ENCODE peak calls at places on chromosome 7, in four cellular contexts. Y is H1, U is H9, P is IMR-90. B is an unnamed sample.

GRCh38 chr7:44144968-44145418 is 3.9 kb upstream of the MYL7 start:
- DNase-seq in Y (no peak), P (no peak), U (no peak), B (no peak)

GRCh38 chr7:49479421-49479820 is 294.0 kb upstream of the VWC2 start:
- DNase-seq in P (no peak), Y (no peak), U (no peak), B (no peak)

GRCh38 chr7:89001306-89001705 is 205.8 kb upstream of the TEX47 start:
- DNase-seq in U (no peak), Y (no peak), P (no peak), B (no peak)

GRCh38 chr7:138752568-138753518 is 45.0 kb upstream of the TMEM213 start:
- DNase-seq in P (peak; percentile 3), U (no peak), Y (no peak), B (peak; percentile 71)

GRCh38 chr7:148856035-148856881 is 27.8 kb downstream of the EZH2 start:
- DNase-seq in Y (no peak), U (no peak), P (peak; percentile 28), B (peak; percentile 54)

GRCh38 chr7:155804431-155804831 is 7.8 kb downstream of the SHH start:
- DNase-seq in Y (no peak), P (no peak), U (peak; percentile 62), B (peak; percentile 90)

GRCh38 chr7:87219545-87220025 is at the start of gene TMEM243:
- DNase-seq in Y (no peak), P (peak; percentile 68), U (peak; percentile 53), B (peak; percentile 71)

GRCh38 chr7:157016352-157017041 is 6.0 kb upstream of the MNX1 start:
- DNase-seq in Y (no peak), P (no peak), U (peak; percentile 62), B (peak; percentile 54)

GRCh38 chr7:135341049-135341448 is 107.4 kb downstream of the STRA8 start:
- DNase-seq in Y (no peak), P (no peak), U (peak; percentile 48), B (peak; percentile 16)

GRCh38 chr7:30727061-30727945 is 24.6 kb upstream of the INMT start:
- DNase-seq in P (peak; percentile 15), U (peak; percentile 43), Y (no peak), B (peak; percentile 21)

GRCh38 chr7:149778696-149779501 is 5.5 kb upstream of the ZNF467 start:
- DNase-seq in P (no peak), U (no peak), Y (no peak), B (no peak)

GRCh38 chr7:64494912-64495461 is 67.9 kb downstream of the ZNF680 start:
- DNase-seq in Y (no peak), P (no peak), U (no peak), B (no peak)

GRCh38 chr7:41059796-41060195 is 643.1 kb downstream of the INHBA start:
- DNase-seq in U (no peak), Y (no peak), P (no peak), B (no peak)

GRCh38 chr7:74289660-74290589 is 718 bp downstream of the CLIP2 start:
- DNase-seq in Y (no peak), U (no peak), P (no peak), B (no peak)

GRCh38 chr7:151708610-151709009 is 168.3 kb downstream of the PRKAG2 start:
- DNase-seq in U (no peak), Y (no peak), P (no peak), B (no peak)

GRCh38 chr7:90409667-90410066 is 6.4 kb downstream of the CLDN12 start:
- DNase-seq in Y (no peak), P (no peak), U (no peak), B (no peak)

GRCh38 chr7:39567294-39567693 is 1.1 kb downstream of the YAE1 start:
- DNase-seq in Y (no peak), U (no peak), P (peak; percentile 32), B (no peak)

GRCh38 chr7:131896189-131896855 is 339.9 kb upstream of the PODXL start:
- DNase-seq in Y (peak; percentile 47), U (peak; percentile 65), P (no peak), B (peak; percentile 48)

GRCh38 chr7:2610898-2611297 is 20.9 kb upstream of the TTYH3 start:
- DNase-seq in P (no peak), Y (no peak), U (no peak), B (no peak)

GRCh38 chr7:106283831-106284515 is 810 bp downstream of the NAMPT start:
- DNase-seq in U (no peak), P (peak; percentile 37), Y (no peak), B (peak; percentile 59)

GRCh38 chr7:98830972-98831548 is 38.8 kb downstream of the TMEM130 start:
- DNase-seq in U (no peak), P (no peak), Y (no peak), B (no peak)

GRCh38 chr7:15368653-15369052 is 193.2 kb downstream of the AGMO start:
- DNase-seq in Y (no peak), U (no peak), P (no peak), B (no peak)

GRCh38 chr7:150875791-150876190 is 23.5 kb downstream of the AOC1 start:
- DNase-seq in Y (no peak), P (no peak), U (no peak), B (no peak)

GRCh38 chr7:51229106-51229537 is 87.5 kb downstream of the COBL start:
- DNase-seq in Y (no peak), U (peak; percentile 28), P (no peak), B (no peak)

GRCh38 chr7:27098493-27099223 is 2.9 kb upstream of the HOXA1 start:
- DNase-seq in P (peak; percentile 80), Y (no peak), U (no peak), B (peak; percentile 71)

GRCh38 chr7:106853250-106853908 is 11.7 kb upstream of the PIK3CG start:
- DNase-seq in Y (no peak), P (no peak), U (no peak), B (no peak)

GRCh38 chr7:30796105-30796869 is 25.1 kb downstream of the MINDY4 start:
- DNase-seq in Y (no peak), P (peak; percentile 85), U (no peak), B (no peak)

GRCh38 chr7:151248191-151249033 is at the start of gene SMARCD3:
- DNase-seq in P (peak; percentile 50), U (peak; percentile 61), Y (no peak), B (peak; percentile 82)

GRCh38 chr7:23450518-23450917 is 19.8 kb downstream of the IGF2BP3 start:
- DNase-seq in Y (no peak), P (no peak), U (no peak), B (no peak)

GRCh38 chr7:151233111-151233701 is 923 bp downstream of the CHPF2 start:
- DNase-seq in Y (no peak), U (no peak), P (peak; percentile 89), B (peak; percentile 56)

GRCh38 chr7:475951-476441 is 43.6 kb downstream of the PDGFA start:
- DNase-seq in U (no peak), Y (no peak), P (no peak), B (no peak)

GRCh38 chr7:475425-475728 is 44.3 kb downstream of the PDGFA start:
- DNase-seq in U (no peak), P (no peak), Y (no peak), B (no peak)

GRCh38 chr7:474605-475424 is 44.8 kb downstream of the PDGFA start:
- DNase-seq in P (no peak), U (no peak), Y (no peak), B (no peak)

GRCh38 chr7:477626-478220 is 41.9 kb downstream of the PDGFA start:
- DNase-seq in U (no peak), P (peak; percentile 15), Y (no peak), B (no peak)

DNA sequence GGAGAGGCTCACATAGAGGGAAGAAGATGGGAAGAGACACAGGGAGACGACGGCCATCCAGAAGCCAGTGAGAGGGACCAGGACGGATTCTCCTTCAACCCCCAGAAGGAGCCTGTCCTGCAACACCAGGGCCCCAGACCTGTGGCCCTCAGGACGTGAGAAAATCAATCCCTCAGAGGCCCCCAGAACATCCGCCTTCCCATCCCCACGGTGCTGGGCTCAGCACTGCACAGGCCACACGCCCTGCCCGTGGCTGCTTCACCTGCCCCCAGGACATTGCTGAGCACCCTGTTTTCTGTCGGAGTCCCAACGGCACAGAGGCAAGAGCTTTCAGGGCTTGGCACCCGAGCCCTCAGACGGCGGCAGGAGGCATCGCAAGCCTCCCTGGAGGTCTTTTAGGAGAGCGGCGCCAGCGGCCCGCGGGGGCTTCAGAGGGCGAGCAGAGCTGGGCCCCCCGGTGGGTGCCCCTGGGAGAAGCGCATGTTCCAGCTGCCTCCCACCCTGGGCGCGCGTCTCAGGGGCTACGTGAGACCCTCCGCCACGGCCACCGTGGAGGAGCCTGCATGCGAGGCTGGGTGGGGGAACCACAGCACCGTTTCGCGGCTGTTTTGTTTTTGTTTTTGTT is 42.8 kb downstream of the PDGFA start:
- DNase-seq in Y (no peak), U (no peak), P (no peak), B (no peak)
- H4K5ac ChIP-seq in Y (no peak overlapping the region), U (no peak overlapping the region), P (no peak overlapping the region), B (no peak overlapping the region)

GRCh38 chr7:143193880-143194279 is 10.7 kb downstream of the TAS2R39 start:
- DNase-seq in Y (no peak), P (no peak), U (no peak), B (no peak)

GRCh38 chr7:143183024-143183423 is at the start of gene TAS2R39:
- DNase-seq in P (no peak), Y (no peak), U (no peak), B (no peak)

GRCh38 chr7:143185551-143185950 is 2.3 kb downstream of the TAS2R39 start:
- DNase-seq in P (no peak), Y (no peak), U (no peak), B (no peak)

GRCh38 chr7:143188994-143189393 is 5.8 kb downstream of the TAS2R39 start:
- DNase-seq in U (peak; percentile 40), Y (no peak), P (no peak), B (no peak)
- H4K5ac ChIP-seq in U (no peak overlapping the region), Y (no peak overlapping the region), P (no peak overlapping the region), B (no peak overlapping the region)

DNA sequence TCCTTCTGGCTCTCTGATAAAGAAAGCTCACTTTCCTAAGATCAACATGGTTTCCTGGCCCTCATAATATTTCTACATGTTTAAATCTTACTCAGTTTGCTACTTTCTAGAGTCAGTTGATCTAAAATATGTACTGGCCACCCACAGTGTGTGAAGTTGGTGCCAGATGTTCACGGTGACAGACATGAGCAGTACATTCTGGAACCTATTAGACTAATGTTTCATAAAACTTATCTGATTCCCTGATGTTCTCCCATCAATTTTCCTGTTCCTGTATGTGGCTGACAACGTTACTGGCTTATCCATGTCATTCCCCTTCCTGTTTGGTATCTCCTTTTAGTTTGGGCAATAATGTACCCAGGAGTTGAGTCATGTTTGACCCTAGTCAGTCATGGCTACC is 13.7 kb upstream of the CPVL start:
- DNase-seq in U (no peak), P (no peak), Y (no peak), B (no peak)
- H4K5ac ChIP-seq in U (no peak overlapping the region), P (no peak overlapping the region), Y (no peak overlapping the region), B (no peak overlapping the region)

GRCh38 chr7:158439035-158439434 is 148.6 kb downstream of the PTPRN2 start:
- DNase-seq in P (no peak), U (no peak), Y (no peak), B (no peak)
- H4K5ac ChIP-seq in P (no peak overlapping the region), U (no peak overlapping the region), Y (no peak overlapping the region), B (no peak overlapping the region)

GRCh38 chr7:569996-570800 is 50.6 kb upstream of the PDGFA start:
- DNase-seq in Y (no peak), P (no peak), U (no peak), B (no peak)
- H4K5ac ChIP-seq in Y (no peak overlapping the region), P (no peak overlapping the region), U (no peak overlapping the region), B (no peak overlapping the region)